ENCODE peak calls at places on chromosomes 11 and 22, in four cellular contexts. G is tibial nerve, T is A549, X is transverse colon. P is an unnamed sample. For H3K4me1, the result is how much of the 10 kb centered on the place peaks cover.

GRCh38 chr11:33347490-33348125 is 90.4 kb downstream of the HIPK3 start:
- DNase-seq in X (no peak), T (no peak), G (no peak), P (no peak)

GRCh38 chr11:100878474-100878873 is 191.4 kb downstream of the ARHGAP42 start:
- DNase-seq in X (no peak), G (no peak), T (no peak), P (no peak)

GRCh38 chr22:46082633-46083032 is 67.7 kb upstream of the PPARA start:
- DNase-seq in X (no peak), G (no peak), T (no peak), P (no peak)

GRCh38 chr11:89293966-89294679 is 116.4 kb downstream of the TYR start:
- DNase-seq in T (no peak), X (no peak), G (no peak), P (no peak)

GRCh38 chr11:28176231-28176853 is 68.2 kb downstream of the METTL15 start:
- DNase-seq in T (no peak), G (no peak), X (no peak), P (no peak)

GRCh38 chr11:13970986-13971385 is 8.5 kb downstream of the SPON1 start:
- DNase-seq in X (peak), T (peak), G (no peak), P (peak)

GRCh38 chr11:43933608-43934358 is 8.7 kb upstream of the C11orf96 start:
- DNase-seq in G (no peak), X (no peak), T (no peak), P (no peak)

GRCh38 chr11:20213790-20214189 is 53.5 kb upstream of the DBX1 start:
- DNase-seq in G (no peak), X (no peak), T (no peak), P (no peak)

GRCh38 chr11:78786746-78787145 is 212.1 kb upstream of the NARS2 start:
- DNase-seq in G (no peak), T (no peak), X (no peak), P (no peak)

GRCh38 chr11:61018059-61018458 is 46.6 kb downstream of the CD6 start:
- DNase-seq in T (no peak), X (no peak), G (no peak), P (no peak)

GRCh38 chr11:64120951-64121569 is 44.9 kb downstream of the MACROD1 start:
- DNase-seq in T (no peak), X (no peak), G (no peak), P (no peak)

GRCh38 chr22:37741312-37741795 is 44.5 kb downstream of the TRIOBP start:
- DNase-seq in X (peak), G (peak), T (peak), P (peak)

GRCh38 chr11:67617243-67617953 is 10.7 kb downstream of the NDUFV1 start:
- DNase-seq in G (no peak), T (no peak), X (no peak), P (no peak)

GRCh38 chr22:45878901-45879551 is 97.9 kb downstream of the WNT7B start:
- DNase-seq in X (no peak), T (no peak), G (no peak), P (no peak)

GRCh38 chr22:23858484-23858815 is 775 bp downstream of the SLC2A11 start:
- DNase-seq in T (no peak), G (no peak), X (no peak), P (no peak)

GRCh38 chr22:23859201-23859600 is 1.5 kb downstream of the SLC2A11 start:
- DNase-seq in X (no peak), G (no peak), T (no peak), P (no peak)

GRCh38 chr22:23856721-23857605 is 712 bp upstream of the SLC2A11 start:
- DNase-seq in X (peak), T (peak), G (no peak), P (no peak)

GRCh38 chr22:23862103-23862502 is 4.4 kb downstream of the SLC2A11 start:
- DNase-seq in T (peak), G (no peak), X (no peak), P (no peak)

DNA sequence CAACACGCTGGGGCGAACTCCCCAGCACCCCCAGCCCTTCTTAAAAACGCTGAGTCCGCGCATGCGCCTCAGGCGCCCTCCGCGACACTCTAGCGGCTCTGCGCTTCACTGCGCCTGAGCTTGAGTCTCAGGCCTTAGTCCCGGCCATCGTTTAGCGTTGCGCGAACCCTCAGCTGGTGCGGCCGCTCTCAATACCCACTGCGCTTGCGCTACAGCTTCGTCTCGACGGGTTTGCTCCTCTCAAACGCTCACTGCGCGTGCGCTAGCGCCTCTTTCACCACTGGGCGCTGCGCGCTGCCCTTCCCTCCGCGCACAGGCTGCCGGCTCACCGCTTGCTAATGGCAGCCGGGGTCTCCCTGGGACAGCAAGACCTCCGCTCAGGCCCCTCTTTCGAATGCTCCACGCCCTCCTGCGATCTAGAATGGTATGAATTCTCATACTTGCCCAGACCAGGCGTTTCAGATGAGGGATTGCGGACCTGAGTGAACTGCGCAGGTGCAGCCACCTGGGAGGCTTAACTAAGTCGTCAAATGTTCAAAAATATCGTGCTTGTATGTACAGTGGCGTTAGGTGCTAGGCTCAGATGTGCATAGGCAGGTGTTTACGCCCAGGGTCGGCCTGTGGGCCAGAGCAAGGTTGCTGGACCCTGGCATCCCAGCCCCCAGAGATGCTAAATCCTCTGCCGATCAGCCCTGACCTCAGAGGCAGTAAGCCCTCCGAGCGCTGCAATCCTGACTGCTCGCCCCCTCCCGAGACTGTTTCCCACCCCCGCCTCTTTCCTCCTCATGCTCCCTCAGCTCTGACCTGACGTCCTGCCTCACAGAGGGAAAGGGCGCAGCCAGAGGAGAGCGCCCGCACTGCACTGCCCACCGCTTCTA is at the start of gene SLC2A11:
- DNase-seq in G (peak), X (peak), T (peak), P (peak)
- TF ChIP-seq CTCF in G (peak), X (peak), T (no peak), P (no peak)

GRCh38 chr11:115287266-115287665 is 216.9 kb downstream of the CADM1 start:
- DNase-seq in T (no peak), G (no peak), X (no peak), P (no peak)
- TF ChIP-seq EP300 in T (no peak), G (no peak), X (no peak), P (no peak)

DNA sequence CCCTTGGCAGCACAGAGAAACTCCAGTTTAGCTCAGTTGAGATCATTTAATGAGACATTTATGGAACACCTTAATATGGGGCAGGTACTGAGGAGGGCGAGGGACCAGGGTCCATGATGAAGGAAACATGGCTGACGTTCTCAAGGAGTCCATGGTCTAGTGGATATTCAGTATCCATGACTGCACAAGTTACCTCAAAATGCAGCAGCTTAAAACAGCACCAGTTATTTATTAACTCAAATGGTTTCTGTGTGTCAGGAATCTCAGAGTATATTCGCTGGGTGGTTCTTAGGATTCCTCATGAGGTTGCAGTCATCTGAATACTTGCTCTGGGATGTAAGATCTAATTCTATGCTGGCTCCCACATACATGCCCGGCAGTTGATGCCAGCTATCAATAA is 346.8 kb downstream of the LARGE1 start:
- DNase-seq in X (no peak), G (no peak), T (no peak), P (no peak)
- H3K4me1 ChIP-seq in X (under half), G (under half), T (under half), P (under half)

GRCh38 chr11:102111011-102111786 is 952 bp downstream of the YAP1 start:
- DNase-seq in X (peak), G (peak), T (peak), P (peak)
- TF ChIP-seq CTCF in X (no peak), G (no peak), T (peak), P (no peak)

GRCh38 chr11:575996-576756 is at the start of gene PHRF1:
- DNase-seq in T (peak), G (peak), X (peak), P (peak)
- TF ChIP-seq EP300 in T (no peak), G (peak), X (no peak), P (no peak)

GRCh38 chr22:42610211-42610610 is 4.5 kb downstream of the POLDIP3 start:
- DNase-seq in G (no peak), T (no peak), X (no peak), P (peak)
- H3K4me1 ChIP-seq in G (under half), T (under half), X (under half), P (half or more)

GRCh38 chr11:111479666-111480065 is 32.5 kb downstream of the BTG4 start:
- DNase-seq in G (no peak), T (no peak), X (no peak), P (no peak)
- TF ChIP-seq CTCF in G (no peak), T (no peak), X (no peak), P (no peak)